ENCODE peak calls at places on chromosomes 16 and 17, in nine cellular contexts. One of them, this sample, is unnamed. For H3K4me1, the result is how much of the 10 kb centered on the place peaks cover.

GRCh38 chr17:9306086-9306485 is 269.5 kb downstream of the STX8 start:
- DNase-seq in GM23248: no peak
- DNase-seq in breast epithelium: no peak
- DNase-seq in right cardiac atrium: no peak
- DNase-seq in PC-9: no peak
- DNase-seq in neural progenitor cell: no peak
- DNase-seq in mesendoderm: peak
- DNase-seq in mucosa of descending colon: no peak
- DNase-seq in heart left ventricle: no peak
- DNase-seq in this sample: no peak

GRCh38 chr16:68286153-68287074 is 22.1 kb downstream of the SLC7A6 start:
- DNase-seq in breast epithelium: no peak
- DNase-seq in PC-9: no peak
- DNase-seq in mesendoderm: no peak
- DNase-seq in mucosa of descending colon: no peak
- DNase-seq in heart left ventricle: no peak
- DNase-seq in neural progenitor cell: no peak
- DNase-seq in GM23248: no peak
- DNase-seq in right cardiac atrium: no peak
- DNase-seq in this sample: no peak

GRCh38 chr16:79334127-79334526 is 266.4 kb downstream of the MAF start:
- DNase-seq in right cardiac atrium: peak
- DNase-seq in heart left ventricle: no peak
- DNase-seq in GM23248: no peak
- DNase-seq in PC-9: no peak
- DNase-seq in mesendoderm: peak
- DNase-seq in mucosa of descending colon: no peak
- DNase-seq in breast epithelium: no peak
- DNase-seq in neural progenitor cell: peak
- DNase-seq in this sample: no peak

GRCh38 chr16:30778549-30779244 is 8.3 kb downstream of the ZNF629 start:
- DNase-seq in PC-9: no peak
- DNase-seq in right cardiac atrium: no peak
- DNase-seq in heart left ventricle: no peak
- DNase-seq in breast epithelium: no peak
- DNase-seq in GM23248: no peak
- DNase-seq in mesendoderm: peak
- DNase-seq in neural progenitor cell: peak
- DNase-seq in mucosa of descending colon: no peak
- DNase-seq in this sample: no peak

GRCh38 chr16:19843371-19843770 is 41.3 kb downstream of the GPRC5B start:
- DNase-seq in right cardiac atrium: no peak
- DNase-seq in mucosa of descending colon: no peak
- DNase-seq in breast epithelium: no peak
- DNase-seq in PC-9: no peak
- DNase-seq in neural progenitor cell: no peak
- DNase-seq in heart left ventricle: no peak
- DNase-seq in GM23248: peak
- DNase-seq in mesendoderm: no peak
- DNase-seq in this sample: no peak

GRCh38 chr16:50505714-50506542 is 42.3 kb upstream of the NKD1 start:
- DNase-seq in PC-9: no peak
- DNase-seq in mucosa of descending colon: no peak
- DNase-seq in breast epithelium: no peak
- DNase-seq in GM23248: no peak
- DNase-seq in right cardiac atrium: no peak
- DNase-seq in heart left ventricle: no peak
- DNase-seq in neural progenitor cell: peak
- DNase-seq in mesendoderm: peak
- DNase-seq in this sample: no peak

GRCh38 chr17:43834106-43834505 is 1.2 kb upstream of the MPP3 start:
- DNase-seq in heart left ventricle: no peak
- DNase-seq in breast epithelium: no peak
- DNase-seq in mesendoderm: no peak
- DNase-seq in right cardiac atrium: no peak
- DNase-seq in neural progenitor cell: no peak
- DNase-seq in GM23248: peak
- DNase-seq in mucosa of descending colon: peak
- DNase-seq in PC-9: no peak
- DNase-seq in this sample: no peak

GRCh38 chr17:59963738-59964454 is 644 bp downstream of the RNFT1 start:
- DNase-seq in mesendoderm: peak
- DNase-seq in GM23248: peak
- DNase-seq in mucosa of descending colon: peak
- DNase-seq in neural progenitor cell: peak
- DNase-seq in heart left ventricle: peak
- DNase-seq in PC-9: peak
- DNase-seq in right cardiac atrium: peak
- DNase-seq in breast epithelium: peak
- DNase-seq in this sample: no peak

GRCh38 chr16:29912087-29912486 is 11.8 kb downstream of the ASPHD1 start:
- DNase-seq in breast epithelium: no peak
- DNase-seq in PC-9: no peak
- DNase-seq in neural progenitor cell: no peak
- DNase-seq in heart left ventricle: no peak
- DNase-seq in right cardiac atrium: no peak
- DNase-seq in GM23248: no peak
- DNase-seq in mesendoderm: no peak
- DNase-seq in mucosa of descending colon: no peak
- DNase-seq in this sample: no peak

GRCh38 chr17:39064374-39064773 is 87.1 kb downstream of the PLXDC1 start:
- DNase-seq in breast epithelium: no peak
- DNase-seq in right cardiac atrium: no peak
- DNase-seq in neural progenitor cell: no peak
- DNase-seq in PC-9: no peak
- DNase-seq in mucosa of descending colon: no peak
- DNase-seq in mesendoderm: no peak
- DNase-seq in GM23248: peak
- DNase-seq in heart left ventricle: no peak
- DNase-seq in this sample: no peak

GRCh38 chr17:73103661-73104335 is 11.3 kb upstream of the SLC39A11 start:
- DNase-seq in PC-9: no peak
- DNase-seq in mesendoderm: no peak
- DNase-seq in breast epithelium: no peak
- DNase-seq in heart left ventricle: no peak
- DNase-seq in mucosa of descending colon: no peak
- DNase-seq in right cardiac atrium: no peak
- DNase-seq in GM23248: no peak
- DNase-seq in neural progenitor cell: no peak
- DNase-seq in this sample: peak

GRCh38 chr16:84761448-84762368 is 58.1 kb upstream of the CRISPLD2 start:
- DNase-seq in heart left ventricle: no peak
- DNase-seq in neural progenitor cell: no peak
- DNase-seq in right cardiac atrium: no peak
- DNase-seq in breast epithelium: no peak
- DNase-seq in PC-9: no peak
- DNase-seq in mesendoderm: no peak
- DNase-seq in mucosa of descending colon: no peak
- DNase-seq in GM23248: peak
- DNase-seq in this sample: no peak

GRCh38 chr17:21008992-21009671 is 33.7 kb downstream of the USP22 start:
- DNase-seq in breast epithelium: no peak
- DNase-seq in mucosa of descending colon: no peak
- DNase-seq in GM23248: no peak
- DNase-seq in neural progenitor cell: no peak
- DNase-seq in heart left ventricle: no peak
- DNase-seq in right cardiac atrium: no peak
- DNase-seq in PC-9: no peak
- DNase-seq in mesendoderm: no peak
- DNase-seq in this sample: peak

GRCh38 chr17:11553135-11553534 is 45.1 kb upstream of the DNAH9 start:
- DNase-seq in PC-9: no peak
- DNase-seq in breast epithelium: no peak
- DNase-seq in heart left ventricle: no peak
- DNase-seq in neural progenitor cell: no peak
- DNase-seq in GM23248: no peak
- DNase-seq in mucosa of descending colon: no peak
- DNase-seq in mesendoderm: no peak
- DNase-seq in right cardiac atrium: no peak
- DNase-seq in this sample: no peak

GRCh38 chr17:38341035-38341721 is 2.6 kb downstream of the GPR179 start:
- DNase-seq in mucosa of descending colon: no peak
- DNase-seq in right cardiac atrium: peak
- DNase-seq in PC-9: peak
- DNase-seq in heart left ventricle: peak
- DNase-seq in neural progenitor cell: peak
- DNase-seq in breast epithelium: no peak
- DNase-seq in mesendoderm: peak
- DNase-seq in GM23248: peak
- DNase-seq in this sample: peak

GRCh38 chr17:39769974-39770587 is 32.3 kb downstream of the GRB7 start:
- DNase-seq in mesendoderm: no peak
- DNase-seq in breast epithelium: no peak
- DNase-seq in GM23248: peak
- DNase-seq in mucosa of descending colon: no peak
- DNase-seq in heart left ventricle: no peak
- DNase-seq in neural progenitor cell: no peak
- DNase-seq in right cardiac atrium: no peak
- DNase-seq in PC-9: peak
- DNase-seq in this sample: no peak

GRCh38 chr17:72404872-72405271 is 284.1 kb downstream of the SOX9 start:
- DNase-seq in mucosa of descending colon: no peak
- DNase-seq in right cardiac atrium: no peak
- DNase-seq in PC-9: no peak
- DNase-seq in GM23248: peak
- DNase-seq in heart left ventricle: no peak
- DNase-seq in mesendoderm: no peak
- DNase-seq in neural progenitor cell: no peak
- DNase-seq in breast epithelium: no peak
- DNase-seq in this sample: no peak

GRCh38 chr16:51151951-51152663 is 1.0 kb upstream of the SALL1 start:
- DNase-seq in breast epithelium: no peak
- DNase-seq in PC-9: no peak
- DNase-seq in neural progenitor cell: peak
- DNase-seq in GM23248: peak
- DNase-seq in right cardiac atrium: peak
- DNase-seq in heart left ventricle: peak
- DNase-seq in mucosa of descending colon: no peak
- DNase-seq in mesendoderm: peak
- DNase-seq in this sample: peak

GRCh38 chr16:85227924-85228462 is 115.7 kb upstream of the CIBAR2 start:
- DNase-seq in heart left ventricle: no peak
- DNase-seq in neural progenitor cell: peak
- DNase-seq in GM23248: peak
- DNase-seq in right cardiac atrium: no peak
- DNase-seq in mucosa of descending colon: no peak
- DNase-seq in breast epithelium: no peak
- DNase-seq in PC-9: no peak
- DNase-seq in mesendoderm: peak
- DNase-seq in this sample: no peak

GRCh38 chr16:81195907-81196534 is 42.5 kb upstream of the BCO1 start:
- DNase-seq in right cardiac atrium: no peak
- DNase-seq in mesendoderm: no peak
- DNase-seq in breast epithelium: no peak
- DNase-seq in neural progenitor cell: no peak
- DNase-seq in GM23248: no peak
- DNase-seq in PC-9: no peak
- DNase-seq in mucosa of descending colon: no peak
- DNase-seq in heart left ventricle: no peak
- DNase-seq in this sample: no peak

GRCh38 chr17:82390860-82391435 is 19.4 kb downstream of the UTS2R start:
- DNase-seq in GM23248: no peak
- DNase-seq in PC-9: no peak
- DNase-seq in mucosa of descending colon: no peak
- DNase-seq in breast epithelium: no peak
- DNase-seq in right cardiac atrium: no peak
- DNase-seq in mesendoderm: no peak
- DNase-seq in neural progenitor cell: no peak
- DNase-seq in heart left ventricle: peak
- DNase-seq in this sample: peak
- H3K4me1 ChIP-seq in GM23248: under half
- H3K4me1 ChIP-seq in PC-9: under half
- H3K4me1 ChIP-seq in mucosa of descending colon: under half
- H3K4me1 ChIP-seq in breast epithelium: under half
- H3K4me1 ChIP-seq in right cardiac atrium: under half
- H3K4me1 ChIP-seq in mesendoderm: under half
- H3K4me1 ChIP-seq in neural progenitor cell: under half
- H3K4me1 ChIP-seq in heart left ventricle: under half
- H3K4me1 ChIP-seq in this sample: under half

GRCh38 chr16:54628796-54629625 is 301.7 kb upstream of the IRX5 start:
- DNase-seq in PC-9: no peak
- DNase-seq in breast epithelium: no peak
- DNase-seq in neural progenitor cell: no peak
- DNase-seq in heart left ventricle: no peak
- DNase-seq in right cardiac atrium: no peak
- DNase-seq in mucosa of descending colon: no peak
- DNase-seq in mesendoderm: no peak
- DNase-seq in GM23248: no peak
- DNase-seq in this sample: no peak
- H3K4me3 ChIP-seq in PC-9: no peak
- H3K4me3 ChIP-seq in breast epithelium: no peak
- H3K4me3 ChIP-seq in neural progenitor cell: no peak
- H3K4me3 ChIP-seq in heart left ventricle: no peak
- H3K4me3 ChIP-seq in right cardiac atrium: no peak
- H3K4me3 ChIP-seq in mucosa of descending colon: no peak
- H3K4me3 ChIP-seq in mesendoderm: no peak
- H3K4me3 ChIP-seq in GM23248: no peak
- H3K4me3 ChIP-seq in this sample: no peak

DNA sequence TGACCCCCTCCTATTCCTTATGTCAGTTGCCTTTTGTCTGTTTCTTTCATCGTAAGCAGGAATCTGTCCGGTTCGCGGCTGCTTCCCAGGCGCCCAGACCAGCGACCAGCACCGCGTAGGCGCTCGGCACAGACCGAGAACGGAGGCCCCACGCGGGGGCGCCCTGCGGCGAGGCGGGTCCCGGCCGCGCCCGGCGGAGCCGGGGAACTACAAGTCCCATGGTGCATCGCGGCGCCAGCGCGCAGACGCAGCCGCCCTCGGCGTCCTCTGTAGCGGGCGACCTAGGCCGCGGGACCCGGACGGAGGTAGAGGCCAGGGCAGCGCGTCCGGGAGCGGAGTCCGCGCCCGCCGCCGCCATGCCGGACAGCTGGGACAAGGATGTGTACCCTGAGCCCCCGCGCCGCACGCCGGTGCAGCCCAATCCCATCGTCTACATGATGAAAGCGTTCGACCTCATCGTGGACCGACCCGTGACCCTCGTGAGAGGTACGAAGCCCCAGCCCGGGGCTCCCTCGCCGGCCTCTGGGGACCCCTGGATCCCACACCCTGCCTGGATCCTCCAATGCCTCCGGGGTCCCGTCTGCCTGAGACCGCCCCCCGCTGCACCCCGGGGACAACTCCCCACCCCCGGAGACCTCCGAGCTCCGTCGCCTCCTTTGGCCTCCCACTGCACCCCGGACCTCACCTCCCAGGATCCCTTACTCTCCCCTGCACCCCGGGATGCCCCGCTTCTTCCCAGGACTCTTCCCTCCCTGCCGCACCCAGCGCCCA is at the start of gene NDUFB10:
- DNase-seq in mesendoderm: peak
- DNase-seq in mucosa of descending colon: peak
- DNase-seq in right cardiac atrium: peak
- DNase-seq in breast epithelium: peak
- DNase-seq in heart left ventricle: peak
- DNase-seq in GM23248: peak
- DNase-seq in PC-9: peak
- DNase-seq in neural progenitor cell: peak
- DNase-seq in this sample: peak
- H3K4me1 ChIP-seq in mesendoderm: under half
- H3K4me1 ChIP-seq in mucosa of descending colon: under half
- H3K4me1 ChIP-seq in right cardiac atrium: under half
- H3K4me1 ChIP-seq in breast epithelium: under half
- H3K4me1 ChIP-seq in heart left ventricle: under half
- H3K4me1 ChIP-seq in GM23248: under half
- H3K4me1 ChIP-seq in PC-9: under half
- H3K4me1 ChIP-seq in neural progenitor cell: under half
- H3K4me1 ChIP-seq in this sample: under half

GRCh38 chr17:27559506-27559931 is 71.5 kb upstream of the LGALS9 start:
- DNase-seq in mesendoderm: no peak
- DNase-seq in right cardiac atrium: peak
- DNase-seq in PC-9: no peak
- DNase-seq in mucosa of descending colon: no peak
- DNase-seq in GM23248: peak
- DNase-seq in breast epithelium: no peak
- DNase-seq in neural progenitor cell: no peak
- DNase-seq in heart left ventricle: peak
- DNase-seq in this sample: peak
- H3K4me3 ChIP-seq in mesendoderm: no peak
- H3K4me3 ChIP-seq in right cardiac atrium: peak
- H3K4me3 ChIP-seq in PC-9: no peak
- H3K4me3 ChIP-seq in mucosa of descending colon: no peak
- H3K4me3 ChIP-seq in GM23248: peak
- H3K4me3 ChIP-seq in breast epithelium: peak
- H3K4me3 ChIP-seq in neural progenitor cell: no peak
- H3K4me3 ChIP-seq in heart left ventricle: peak
- H3K4me3 ChIP-seq in this sample: peak

This sample was measured in kidney.